ENCODE peak calls at places on chromosome 18, in seven cellular contexts. V is body of pancreas, Q is lung, H is AG04450, G is HCT116, U is mammary epithelial cell, Y is breast epithelium. X is an unnamed sample.

GRCh38 chr18:23673725-23674124 is 11.0 kb upstream of the ANKRD29 start:
- DNase-seq in H (no peak), U (peak), G (no peak), Y (no peak), Q (no peak), V (no peak), X (peak)

GRCh38 chr18:13221821-13222220 is 3.3 kb downstream of the LDLRAD4 start:
- DNase-seq in H (no peak), G (no peak), Q (peak), Y (no peak), U (no peak), V (no peak), X (no peak)

GRCh38 chr18:62066121-62066818 is 120.6 kb downstream of the PIGN start:
- DNase-seq in Q (no peak), H (no peak), U (no peak), G (no peak), V (no peak), Y (no peak), X (no peak)

GRCh38 chr18:41395695-41396094 is 559.3 kb upstream of the PIK3C3 start:
- DNase-seq in Y (no peak), G (no peak), V (no peak), U (peak), Q (no peak), H (no peak), X (no peak)

GRCh38 chr18:63299837-63300787 is 19.5 kb downstream of the BCL2 start:
- DNase-seq in H (no peak), G (no peak), Y (no peak), U (no peak), V (no peak), Q (no peak), X (no peak)

GRCh38 chr18:33577688-33578370 is at the start of gene ASXL3:
- DNase-seq in U (no peak), Q (peak), H (no peak), V (peak), Y (no peak), G (no peak), X (no peak)

GRCh38 chr18:57762686-57763085 is 40.4 kb downstream of the ATP8B1 start:
- DNase-seq in V (no peak), U (no peak), Q (no peak), H (no peak), G (no peak), Y (no peak), X (no peak)

GRCh38 chr18:27931563-27931962 is 245.4 kb downstream of the CDH2 start:
- DNase-seq in Y (no peak), H (no peak), U (no peak), Q (no peak), G (no peak), V (no peak), X (no peak)

GRCh38 chr18:32975501-32975900 is 202.7 kb upstream of the KLHL14 start:
- DNase-seq in H (no peak), V (no peak), Q (no peak), U (no peak), G (no peak), Y (no peak), X (no peak)

GRCh38 chr18:49672853-49673252 is 111.0 kb downstream of the LIPG start:
- DNase-seq in H (no peak), V (no peak), Q (no peak), G (no peak), U (no peak), Y (no peak), X (no peak)

GRCh38 chr18:4847066-4847465 is 350.0 kb downstream of the AKAIN1 start:
- DNase-seq in H (no peak), V (no peak), G (no peak), Q (no peak), Y (no peak), U (no peak), X (no peak)

GRCh38 chr18:42245137-42245536 is 290.1 kb downstream of the PIK3C3 start:
- DNase-seq in H (no peak), G (no peak), Q (no peak), Y (no peak), V (no peak), U (no peak), X (no peak)

GRCh38 chr18:7872569-7872968 is 305.5 kb downstream of the PTPRM start:
- DNase-seq in V (no peak), G (peak), Y (no peak), U (peak), Q (peak), H (no peak), X (peak)

GRCh38 chr18:11901826-11902438 is 6.2 kb downstream of the MPPE1 start:
- DNase-seq in U (no peak), H (no peak), Y (no peak), G (no peak), Q (no peak), V (no peak), X (no peak)

GRCh38 chr18:59029663-59030421 is 109.8 kb upstream of the SEC11C start:
- DNase-seq in Y (no peak), U (no peak), H (no peak), G (no peak), Q (no peak), V (no peak), X (no peak)

GRCh38 chr18:56505293-56505692 is 133.1 kb downstream of the TXNL1 start:
- DNase-seq in Q (no peak), G (no peak), H (no peak), Y (no peak), U (no peak), V (no peak), X (no peak)

GRCh38 chr18:3248062-3248669 is 565 bp downstream of the MYL12A start:
- DNase-seq in Q (no peak), U (no peak), V (no peak), Y (no peak), G (no peak), H (no peak), X (no peak)

GRCh38 chr18:58870130-58870529 is 5.5 kb downstream of the ZNF532 start:
- DNase-seq in Q (no peak), G (no peak), H (no peak), U (no peak), Y (no peak), V (no peak), X (no peak)

GRCh38 chr18:3631927-3632326 is 182.0 kb downstream of the TGIF1 start:
- DNase-seq in V (no peak), H (no peak), G (no peak), Y (no peak), U (no peak), Q (no peak), X (no peak)

GRCh38 chr18:9986156-9986930 is 72.5 kb downstream of the VAPA start:
- DNase-seq in U (no peak), V (no peak), G (no peak), Y (no peak), H (no peak), Q (peak), X (no peak)

GRCh38 chr18:56568986-56569385 is 69.4 kb downstream of the TXNL1 start:
- DNase-seq in Q (no peak), Y (no peak), H (no peak), U (no peak), V (no peak), G (no peak), X (no peak)

GRCh38 chr18:48422947-48423378 is 13.8 kb upstream of the ZBTB7C start:
- DNase-seq in Q (no peak), G (no peak), U (no peak), Y (no peak), H (no peak), V (no peak), X (no peak)

GRCh38 chr18:427005-427404 is 73.5 kb downstream of the COLEC12 start:
- DNase-seq in G (no peak), H (no peak), V (no peak), Y (no peak), Q (no peak), U (no peak), X (no peak)

GRCh38 chr18:22214731-22215528 is 45.5 kb downstream of the GATA6 start:
- DNase-seq in G (no peak), U (peak), V (no peak), Q (no peak), Y (no peak), H (no peak), X (peak)

GRCh38 chr18:51890762-51891161 is 449.2 kb upstream of the DCC start:
- DNase-seq in G (no peak), H (no peak), V (peak), Y (peak), Q (peak), U (peak), X (peak)

GRCh38 chr18:44039826-44040225 is 640.9 kb upstream of the SETBP1 start:
- DNase-seq in H (no peak), Q (no peak), V (no peak), Y (no peak), G (no peak), U (no peak), X (no peak)
- H3K27ac ChIP-seq in H (no peak), Q (no peak), V (no peak), Y (no peak), G (no peak), U (no peak), X (no peak)

DNA sequence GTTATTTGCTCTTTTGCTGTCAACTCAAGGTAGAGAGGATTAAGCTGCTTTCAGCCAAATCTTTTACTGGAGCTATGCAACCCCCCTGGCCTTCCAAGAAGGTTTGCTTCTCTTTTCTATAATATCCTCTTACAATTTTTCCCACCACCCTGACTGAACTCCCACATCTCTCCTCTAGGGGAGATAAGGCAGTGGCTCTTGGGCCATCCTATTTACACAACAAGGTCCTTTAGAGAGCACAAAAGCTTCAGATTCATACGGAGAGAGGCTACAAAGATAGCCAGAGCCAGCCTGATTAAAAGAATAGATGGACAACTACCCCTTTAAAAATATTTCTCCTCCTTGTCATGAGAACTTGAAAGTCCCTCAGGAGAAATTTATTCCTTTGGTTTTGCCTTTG is 95.7 kb downstream of the TPGS2 start:
- DNase-seq in H (no peak), G (no peak), V (no peak), U (no peak), Q (no peak), Y (no peak), X (no peak)
- TF ChIP-seq CTCF in H (peak), G (peak), V (no peak), U (peak), Q (no peak), Y (peak), X (no peak)

GRCh38 chr18:46262856-46263255 is 158.7 kb downstream of the HAUS1 start:
- DNase-seq in Y (no peak), Q (no peak), V (no peak), G (no peak), U (peak), H (no peak), X (no peak)

GRCh38 chr18:46268662-46269061 is 164.5 kb downstream of the HAUS1 start:
- DNase-seq in V (no peak), H (no peak), G (no peak), Q (no peak), U (no peak), Y (no peak), X (no peak)

GRCh38 chr18:46264255-46264654 is 160.1 kb downstream of the HAUS1 start:
- DNase-seq in G (peak), U (peak), V (no peak), H (no peak), Y (no peak), Q (no peak), X (peak)

GRCh38 chr18:46261799-46262198 is 157.6 kb downstream of the HAUS1 start:
- DNase-seq in V (no peak), Y (no peak), U (peak), H (no peak), Q (no peak), G (no peak), X (no peak)

DNA sequence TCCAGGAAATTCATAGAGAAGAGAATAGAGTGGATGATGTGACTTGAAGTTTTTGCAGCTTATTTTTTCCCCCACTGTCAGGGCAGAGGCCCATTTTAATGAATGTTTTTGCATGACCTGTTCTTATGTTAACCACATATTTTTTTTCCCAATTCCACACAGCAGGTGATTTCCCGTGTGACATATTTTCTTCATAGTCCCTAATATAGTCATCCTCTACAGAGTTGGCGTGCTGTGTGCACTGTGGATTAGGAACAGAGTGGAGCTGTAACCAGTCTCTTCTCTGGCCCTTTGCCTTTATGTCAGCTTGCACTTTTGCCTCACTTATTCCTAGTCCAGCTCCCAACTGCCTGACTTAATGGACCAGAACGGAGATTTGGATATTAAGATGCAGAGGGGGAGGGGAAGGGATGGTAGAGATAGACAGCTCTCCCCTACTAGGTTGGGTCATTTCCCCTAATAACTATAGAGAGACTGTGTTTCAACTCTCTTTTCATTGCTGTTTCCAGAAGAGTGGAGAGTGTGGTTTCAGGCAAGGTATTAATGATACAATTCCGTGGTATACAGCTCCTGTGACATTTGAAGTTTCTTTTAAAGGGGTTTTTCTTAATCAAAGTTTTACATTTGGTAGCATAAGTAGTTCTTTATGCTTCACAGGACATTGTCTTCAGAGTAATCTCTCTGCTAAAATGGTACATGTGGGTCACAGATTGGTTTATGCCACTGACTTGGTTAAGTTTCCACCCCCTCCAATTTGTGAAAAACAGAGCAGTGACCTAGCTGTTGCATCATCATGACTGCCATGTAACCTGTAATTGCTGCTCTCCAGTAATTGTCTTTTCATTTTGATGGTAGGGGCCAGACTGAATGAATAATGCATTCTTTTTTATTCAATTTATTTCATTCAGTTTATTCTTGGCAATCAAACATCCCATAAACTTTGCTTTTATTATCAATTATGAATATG is 161.3 kb downstream of the HAUS1 start:
- DNase-seq in U (no peak), H (no peak), G (no peak), Y (no peak), Q (no peak), V (no peak), X (no peak)
- H3K27ac ChIP-seq in U (no peak), H (no peak), G (no peak), Y (no peak), Q (no peak), V (no peak), X (no peak)

GRCh38 chr18:70450658-70451253 is 161.9 kb downstream of the SOCS6 start:
- DNase-seq in H (no peak), V (no peak), Q (no peak), U (no peak), Y (no peak), G (peak), X (peak)
- TF ChIP-seq CTCF in H (peak), V (peak), Q (no peak), U (peak), Y (no peak), G (peak), X (peak)

DNA sequence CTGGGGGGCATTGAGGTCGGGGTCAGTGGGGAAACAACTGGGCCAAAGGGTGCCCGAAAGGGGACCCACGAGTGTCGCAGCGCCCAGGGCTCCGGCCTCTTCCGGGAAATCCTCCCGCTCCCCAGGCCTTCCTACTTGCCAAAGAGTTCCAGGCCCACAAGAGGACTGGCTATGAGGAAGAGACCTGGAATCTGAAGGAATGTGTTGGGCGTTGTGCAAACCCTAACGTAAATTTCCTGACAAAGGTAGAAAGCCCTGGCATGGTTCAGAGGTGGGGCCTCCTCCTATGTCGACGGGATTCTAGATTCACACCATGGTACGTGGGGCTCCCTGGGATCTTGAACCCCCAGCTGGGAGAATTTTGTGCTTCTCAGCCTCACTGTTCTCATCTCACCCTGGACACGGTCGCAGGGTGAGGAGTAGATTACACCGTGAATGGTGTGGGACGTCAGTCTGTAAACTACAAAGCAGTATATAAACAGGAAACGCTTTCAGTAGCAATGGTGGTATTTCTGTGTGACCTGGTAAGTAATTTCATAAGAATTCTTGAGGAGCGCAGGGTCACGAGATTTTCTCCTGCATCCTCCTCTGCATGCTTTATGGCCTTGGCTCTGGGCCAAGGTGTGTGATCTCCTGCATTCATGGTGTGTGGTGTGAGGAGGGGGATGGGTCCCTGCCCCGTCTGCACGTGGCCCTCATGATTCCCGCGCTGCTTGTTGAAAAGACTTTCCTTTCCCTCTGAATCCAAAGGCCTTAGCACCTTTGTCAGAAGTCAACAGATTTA is 868 bp downstream of the HSBP1L1 start:
- DNase-seq in U (peak), Q (peak), G (no peak), H (peak), Y (peak), V (peak), X (peak)
- H3K27ac ChIP-seq in U (peak), Q (peak), G (peak), H (peak), Y (peak), V (peak), X (peak)

DNA sequence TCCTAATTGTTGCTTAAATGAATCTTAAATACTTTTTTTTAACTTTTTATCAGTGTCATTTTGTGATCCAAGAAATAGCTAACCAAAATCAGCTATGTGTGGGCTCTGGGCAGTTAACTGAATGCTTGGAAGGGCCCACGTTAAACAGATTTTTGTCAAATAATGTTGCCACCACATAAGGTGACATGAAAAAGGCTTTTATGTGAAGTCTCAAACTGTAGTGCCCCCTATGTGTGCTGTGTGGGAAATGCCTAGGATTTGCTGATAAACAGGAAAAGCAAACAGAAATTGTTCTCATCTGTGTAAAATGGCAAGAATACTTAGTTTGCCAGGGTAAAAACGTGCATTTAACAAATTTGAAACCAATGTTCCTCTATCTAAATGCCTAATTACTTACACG is 242.2 kb downstream of the ZNF516 start:
- DNase-seq in U (no peak), G (peak), H (no peak), Y (no peak), Q (no peak), V (no peak), X (no peak)
- TF ChIP-seq CTCF in U (peak), G (peak), H (peak), Y (no peak), Q (no peak), V (no peak), X (peak)

DNA sequence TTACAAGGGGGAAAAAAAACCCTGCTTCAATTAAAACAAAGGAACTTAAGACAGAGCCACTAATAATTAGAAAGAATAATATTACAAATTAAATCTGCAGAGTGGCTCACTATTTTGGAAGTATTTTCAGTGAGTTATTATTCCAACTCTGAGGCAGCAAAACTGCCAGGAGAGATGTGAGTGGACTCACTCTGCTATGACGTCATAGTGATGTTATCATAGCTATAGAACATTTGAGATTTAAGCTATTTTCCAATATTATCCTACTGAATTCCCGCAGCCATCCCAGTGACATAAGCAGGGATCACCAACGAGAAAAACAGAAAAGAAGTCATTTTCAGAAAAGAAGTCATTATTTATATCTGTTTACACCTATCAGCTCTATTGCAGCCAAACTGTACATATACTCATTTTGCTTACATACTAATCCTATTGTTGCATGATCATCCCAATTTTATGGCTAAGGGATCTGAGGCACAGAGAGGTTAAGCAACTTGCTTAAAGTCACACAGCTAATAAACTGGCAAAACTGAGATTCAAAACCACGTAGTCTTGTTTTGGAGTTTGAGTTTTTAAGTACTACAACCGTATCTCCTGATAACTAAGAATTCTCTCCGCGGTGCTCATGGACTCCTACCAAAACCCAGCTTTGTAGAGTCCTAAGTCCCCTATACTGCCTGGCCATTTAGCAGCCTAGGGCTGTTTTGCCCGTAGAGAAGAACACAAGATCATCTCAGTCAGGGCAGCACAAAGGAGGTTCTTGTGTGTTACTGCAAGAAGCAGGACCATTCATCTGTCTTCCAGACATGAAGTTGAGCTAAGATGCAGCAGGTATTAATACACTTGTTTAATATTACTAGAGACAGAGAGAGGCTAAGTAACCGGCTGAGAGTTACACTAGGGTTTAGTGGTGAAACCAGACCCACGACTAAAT is 299.8 kb downstream of the TCF4 start:
- DNase-seq in Y (no peak), G (no peak), H (no peak), U (no peak), V (no peak), Q (no peak), X (no peak)
- H3K27ac ChIP-seq in Y (no peak), G (no peak), H (no peak), U (no peak), V (no peak), Q (no peak), X (no peak)

GRCh38 chr18:73980289-73980979 is 167.2 kb downstream of the FBXO15 start:
- DNase-seq in H (no peak), V (no peak), G (peak), Y (no peak), Q (no peak), U (peak), X (peak)
- TF ChIP-seq CTCF in H (peak), V (peak), G (peak), Y (no peak), Q (no peak), U (peak), X (peak)

X was measured in RWPE1.